ENCODE peak calls at places on chromosome 1, in eight cellular contexts. J is MM.1S, D is GM03348, Z is memory B cell, B is AG09319, V is HCEC 1CT, N is anterior cingulate cortex, L is T-helper 2 cell. X is an unnamed sample.

GRCh38 chr1:218743861-218744505 is 398.8 kb downstream of the TGFB2 start:
- DNase-seq in J (peak), D (no peak), Z (no peak), B (no peak), V (no peak), N (no peak), L (no peak), X (peak)

GRCh38 chr1:55244476-55245109 is 29.4 kb upstream of the USP24 start:
- DNase-seq in J (no peak), D (peak), Z (no peak), B (no peak), V (peak), N (no peak), L (no peak), X (peak)

GRCh38 chr1:155698382-155699038 is 9.6 kb downstream of the DAP3 start:
- DNase-seq in J (peak), D (peak), Z (no peak), B (peak), V (peak), N (no peak), L (no peak), X (no peak)

GRCh38 chr1:94118013-94118412 is 2.9 kb downstream of the ABCA4 start:
- DNase-seq in J (no peak), D (no peak), Z (no peak), B (no peak), V (no peak), N (no peak), L (no peak), X (no peak)

GRCh38 chr1:14826172-14826636 is 227.7 kb downstream of the KAZN start:
- DNase-seq in J (no peak), D (peak), Z (no peak), B (peak), V (peak), N (peak), L (no peak), X (no peak)

GRCh38 chr1:181818943-181819342 is 242.6 kb downstream of the ZNF648 start:
- DNase-seq in J (no peak), D (no peak), Z (no peak), B (no peak), V (no peak), N (no peak), L (no peak), X (no peak)

GRCh38 chr1:58508629-58509028 is 37.9 kb downstream of the OMA1 start:
- DNase-seq in J (no peak), D (no peak), Z (no peak), B (no peak), V (no peak), N (no peak), L (no peak), X (no peak)

GRCh38 chr1:19344372-19344810 is 32.3 kb downstream of the SLC66A1 start:
- DNase-seq in J (no peak), D (peak), Z (peak), B (no peak), V (no peak), N (peak), L (peak), X (peak)

GRCh38 chr1:51968632-51969031 is 21.9 kb downstream of the RAB3B start:
- DNase-seq in J (no peak), D (no peak), Z (no peak), B (no peak), V (peak), N (no peak), L (no peak), X (no peak)

GRCh38 chr1:195897072-195897471 is 711.2 kb downstream of the KCNT2 start:
- DNase-seq in J (no peak), D (no peak), Z (no peak), B (no peak), V (no peak), N (no peak), L (no peak), X (no peak)

GRCh38 chr1:11862890-11863289 is 4.1 kb upstream of the NPPB start:
- DNase-seq in J (no peak), D (peak), Z (no peak), B (no peak), V (no peak), N (no peak), L (no peak), X (peak)

GRCh38 chr1:228957535-228957934 is 222.3 kb downstream of the RHOU start:
- DNase-seq in J (no peak), D (no peak), Z (no peak), B (no peak), V (no peak), N (no peak), L (no peak), X (no peak)

GRCh38 chr1:94654031-94654430 is 112.5 kb upstream of the F3 start:
- DNase-seq in J (no peak), D (no peak), Z (no peak), B (no peak), V (peak), N (no peak), L (no peak), X (no peak)

GRCh38 chr1:179340915-179341314 is 24.9 kb upstream of the AXDND1 start:
- DNase-seq in J (no peak), D (no peak), Z (no peak), B (no peak), V (no peak), N (no peak), L (no peak), X (peak)

GRCh38 chr1:212980123-212980800 is 29.9 kb downstream of the VASH2 start:
- DNase-seq in J (no peak), D (no peak), Z (no peak), B (no peak), V (peak), N (no peak), L (no peak), X (no peak)

GRCh38 chr1:225508538-225509375 is 80.9 kb upstream of the LBR start:
- DNase-seq in J (no peak), D (peak), Z (no peak), B (peak), V (peak), N (no peak), L (no peak), X (no peak)

GRCh38 chr1:177811461-177811860 is 158.4 kb downstream of the SEC16B start:
- DNase-seq in J (no peak), D (no peak), Z (no peak), B (no peak), V (no peak), N (no peak), L (no peak), X (no peak)

GRCh38 chr1:13699510-13699909 is 478 bp upstream of the PRDM2 start:
- DNase-seq in J (no peak), D (no peak), Z (no peak), B (no peak), V (peak), N (no peak), L (no peak), X (peak)

GRCh38 chr1:36845802-36846201 is 188.5 kb downstream of the GRIK3 start:
- DNase-seq in J (no peak), D (no peak), Z (no peak), B (no peak), V (no peak), N (no peak), L (no peak), X (no peak)

GRCh38 chr1:232059726-232060360 is 433.3 kb downstream of the DISC1 start:
- DNase-seq in J (no peak), D (no peak), Z (no peak), B (no peak), V (no peak), N (no peak), L (no peak), X (peak)

GRCh38 chr1:180837025-180837424 is 75.7 kb upstream of the KIAA1614 start:
- DNase-seq in J (no peak), D (no peak), Z (no peak), B (no peak), V (no peak), N (no peak), L (no peak), X (no peak)

GRCh38 chr1:44294588-44295007 is 60.5 kb downstream of the ERI3 start:
- DNase-seq in J (no peak), D (peak), Z (no peak), B (peak), V (peak), N (peak), L (no peak), X (no peak)

GRCh38 chr1:3082571-3083516 is 13.8 kb downstream of the PRDM16 start:
- DNase-seq in J (no peak), D (no peak), Z (no peak), B (no peak), V (no peak), N (no peak), L (no peak), X (no peak)

GRCh38 chr1:174217787-174218574 is 58.7 kb downstream of the RABGAP1L start:
- DNase-seq in J (peak), D (peak), Z (peak), B (no peak), V (peak), N (no peak), L (no peak), X (peak)

GRCh38 chr1:185719021-185719420 is 15.2 kb upstream of the HMCN1 start:
- DNase-seq in J (no peak), D (peak), Z (no peak), B (peak), V (peak), N (no peak), L (no peak), X (no peak)

GRCh38 chr1:167051907-167052306 is 38.3 kb downstream of the GPA33 start:
- DNase-seq in J (no peak), D (no peak), Z (no peak), B (no peak), V (no peak), N (no peak), L (no peak), X (no peak)

GRCh38 chr1:27368872-27369703 is 2.3 kb upstream of the MAP3K6 start:
- DNase-seq in J (no peak), D (no peak), Z (no peak), B (no peak), V (peak), N (no peak), L (no peak), X (no peak)

GRCh38 chr1:68225781-68226180 is 6.5 kb downstream of the WLS start:
- DNase-seq in J (no peak), D (no peak), Z (no peak), B (no peak), V (no peak), N (no peak), L (no peak), X (no peak)

GRCh38 chr1:227731696-227732585 is 3.2 kb downstream of the JMJD4 start:
- DNase-seq in J (no peak), D (no peak), Z (no peak), B (no peak), V (no peak), N (no peak), L (no peak), X (no peak)

GRCh38 chr1:93504247-93505033 is 56.5 kb downstream of the FNBP1L start:
- DNase-seq in J (no peak), D (no peak), Z (no peak), B (no peak), V (no peak), N (no peak), L (no peak), X (no peak)

GRCh38 chr1:39992888-39993287 is 37.9 kb downstream of the MFSD2A start:
- DNase-seq in J (no peak), D (no peak), Z (no peak), B (no peak), V (no peak), N (no peak), L (no peak), X (no peak)

X was measured in RPMI8226.